ENCODE peak calls at places on chromosomes 7 and 10, in five cellular contexts. One of them, this sample, is unnamed.

GRCh38 chr10:25934673-25935139 is 677 bp downstream of the MYO3A start:
- DNase-seq in IMR-90: no peak
- DNase-seq in neuronal stem cell: no peak
- DNase-seq in HepG2: no peak
- DNase-seq in GM23248: no peak
- DNase-seq in this sample: peak; percentile 63

GRCh38 chr7:46754135-46754730 is 827.7 kb downstream of the TNS3 start:
- DNase-seq in GM23248: peak; percentile 86
- DNase-seq in neuronal stem cell: no peak
- DNase-seq in IMR-90: peak; percentile 57
- DNase-seq in HepG2: no peak
- DNase-seq in this sample: no peak

GRCh38 chr10:78045856-78046255 is 12.2 kb downstream of the RPS24 start:
- DNase-seq in HepG2: no peak
- DNase-seq in GM23248: no peak
- DNase-seq in IMR-90: no peak
- DNase-seq in neuronal stem cell: no peak
- DNase-seq in this sample: no peak

GRCh38 chr10:94131885-94132284 is 138.2 kb downstream of the PLCE1 start:
- DNase-seq in neuronal stem cell: no peak
- DNase-seq in IMR-90: peak; percentile 72
- DNase-seq in HepG2: no peak
- DNase-seq in GM23248: peak; percentile 80
- DNase-seq in this sample: no peak

GRCh38 chr10:87094373-87095240 is at the start of the genes GLUD1 and SHLD2:
- DNase-seq in HepG2: peak; percentile 87
- DNase-seq in neuronal stem cell: peak; percentile 88
- DNase-seq in IMR-90: peak; percentile 84
- DNase-seq in GM23248: peak; percentile 94
- DNase-seq in this sample: peak; percentile 94

GRCh38 chr7:44607141-44608068 is 978 bp downstream of the OGDH start:
- DNase-seq in GM23248: no peak
- DNase-seq in neuronal stem cell: no peak
- DNase-seq in HepG2: no peak
- DNase-seq in IMR-90: no peak
- DNase-seq in this sample: no peak

GRCh38 chr7:33645096-33645495 is 260.2 kb upstream of the BMPER start:
- DNase-seq in GM23248: peak; percentile 57
- DNase-seq in IMR-90: no peak
- DNase-seq in neuronal stem cell: no peak
- DNase-seq in HepG2: no peak
- DNase-seq in this sample: no peak

GRCh38 chr7:1665721-1666250 is 4.3 kb upstream of the ELFN1 start:
- DNase-seq in IMR-90: peak; percentile 4
- DNase-seq in GM23248: peak; percentile 65
- DNase-seq in HepG2: no peak
- DNase-seq in neuronal stem cell: peak; percentile 35
- DNase-seq in this sample: peak; percentile 38

GRCh38 chr7:111232249-111233084 is 141.5 kb downstream of the LRRN3 start:
- DNase-seq in GM23248: peak; percentile 80
- DNase-seq in HepG2: peak; percentile 28
- DNase-seq in IMR-90: peak; percentile 75
- DNase-seq in neuronal stem cell: no peak
- DNase-seq in this sample: no peak

GRCh38 chr10:15167411-15168295 is 840 bp downstream of the NMT2 start:
- DNase-seq in HepG2: peak; percentile 47
- DNase-seq in neuronal stem cell: peak; percentile 63
- DNase-seq in IMR-90: peak; percentile 49
- DNase-seq in GM23248: peak; percentile 74
- DNase-seq in this sample: peak; percentile 79
- H3K9ac ChIP-seq in HepG2: peak overlapping the region; percentile 93
- H3K9ac ChIP-seq in neuronal stem cell: peak overlapping the region; percentile 93
- H3K9ac ChIP-seq in IMR-90: peak overlapping the region; percentile 100
- H3K9ac ChIP-seq in GM23248: peak overlapping the region; percentile 83
- H3K9ac ChIP-seq in this sample: peak overlapping the region; percentile 65

GRCh38 chr7:94049615-94050014 is 45.5 kb upstream of the BET1 start:
- DNase-seq in IMR-90: no peak
- DNase-seq in neuronal stem cell: no peak
- DNase-seq in HepG2: no peak
- DNase-seq in GM23248: no peak
- DNase-seq in this sample: no peak
- H3K4me2 ChIP-seq in IMR-90: no peak overlapping the region
- H3K4me2 ChIP-seq in neuronal stem cell: no peak overlapping the region
- H3K4me2 ChIP-seq in HepG2: no peak overlapping the region
- H3K4me2 ChIP-seq in GM23248: no peak overlapping the region
- H3K4me2 ChIP-seq in this sample: no peak overlapping the region

DNA sequence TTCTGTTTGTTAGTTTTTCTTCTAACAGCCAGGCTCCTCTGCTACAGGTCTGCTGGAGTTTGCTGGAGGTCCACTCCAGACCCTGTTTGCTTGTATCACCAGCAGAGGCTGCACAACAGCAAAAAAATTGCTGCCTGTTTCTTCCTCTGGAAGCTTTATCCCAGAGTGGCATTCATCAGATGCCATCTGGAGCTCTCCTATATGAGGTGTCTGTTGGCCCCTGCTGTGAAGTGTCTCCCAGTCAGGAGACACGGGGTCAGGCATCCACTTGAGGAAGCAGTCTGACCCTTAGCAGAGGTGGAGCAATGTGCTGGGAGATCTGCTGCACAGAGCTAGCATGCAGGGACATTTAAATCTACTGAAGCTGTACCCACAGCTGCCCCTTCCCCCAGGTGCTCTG is 26.7 kb upstream of the CROT start:
- DNase-seq in HepG2: peak; percentile 33
- DNase-seq in IMR-90: no peak
- DNase-seq in neuronal stem cell: no peak
- DNase-seq in GM23248: no peak
- DNase-seq in this sample: no peak
- H3K4me1 ChIP-seq in HepG2: peaks cover 38% of the 10 kb centered on the region
- H3K4me1 ChIP-seq in IMR-90: peaks cover 19% of the 10 kb centered on the region
- H3K4me1 ChIP-seq in neuronal stem cell: peaks cover 4% of the 10 kb centered on the region
- H3K4me1 ChIP-seq in GM23248: peaks cover 16% of the 10 kb centered on the region
- H3K4me1 ChIP-seq in this sample: no peaks in the 10 kb centered on the region

GRCh38 chr7:19915596-19915995 is 142.2 kb upstream of the TMEM196 start:
- DNase-seq in HepG2: no peak
- DNase-seq in neuronal stem cell: no peak
- DNase-seq in IMR-90: no peak
- DNase-seq in GM23248: no peak
- DNase-seq in this sample: no peak
- H3K9ac ChIP-seq in HepG2: no peak overlapping the region
- H3K9ac ChIP-seq in neuronal stem cell: no peak overlapping the region
- H3K9ac ChIP-seq in IMR-90: no peak overlapping the region
- H3K9ac ChIP-seq in GM23248: no peak overlapping the region
- H3K9ac ChIP-seq in this sample: no peak overlapping the region

GRCh38 chr10:71742301-71743098 is 22.9 kb upstream of the C10orf105 start:
- DNase-seq in HepG2: no peak
- DNase-seq in neuronal stem cell: no peak
- DNase-seq in GM23248: no peak
- DNase-seq in IMR-90: no peak
- DNase-seq in this sample: no peak
- H3K4me2 ChIP-seq in HepG2: no peak overlapping the region
- H3K4me2 ChIP-seq in neuronal stem cell: no peak overlapping the region
- H3K4me2 ChIP-seq in GM23248: no peak overlapping the region
- H3K4me2 ChIP-seq in IMR-90: no peak overlapping the region
- H3K4me2 ChIP-seq in this sample: no peak overlapping the region

GRCh38 chr10:79226391-79227245 is 120.7 kb upstream of the PPIF start:
- DNase-seq in neuronal stem cell: no peak
- DNase-seq in IMR-90: no peak
- DNase-seq in HepG2: no peak
- DNase-seq in GM23248: no peak
- DNase-seq in this sample: no peak
- H3K4me1 ChIP-seq in neuronal stem cell: peaks cover 47% of the 10 kb centered on the region
- H3K4me1 ChIP-seq in IMR-90: peaks cover 42% of the 10 kb centered on the region
- H3K4me1 ChIP-seq in HepG2: peaks cover 7% of the 10 kb centered on the region
- H3K4me1 ChIP-seq in GM23248: no peaks in the 10 kb centered on the region
- H3K4me1 ChIP-seq in this sample: peaks cover 14% of the 10 kb centered on the region

GRCh38 chr10:31004611-31005193 is 27.0 kb downstream of the ZNF438 start:
- DNase-seq in IMR-90: peak; percentile 90
- DNase-seq in HepG2: no peak
- DNase-seq in GM23248: peak; percentile 89
- DNase-seq in neuronal stem cell: no peak
- DNase-seq in this sample: no peak
- H3K9ac ChIP-seq in IMR-90: no peak overlapping the region
- H3K9ac ChIP-seq in HepG2: no peak overlapping the region
- H3K9ac ChIP-seq in GM23248: peak overlapping the region; percentile 33
- H3K9ac ChIP-seq in neuronal stem cell: no peak overlapping the region
- H3K9ac ChIP-seq in this sample: no peak overlapping the region

GRCh38 chr7:157001920-157002818 is 8.3 kb downstream of the MNX1 start:
- DNase-seq in HepG2: no peak
- DNase-seq in GM23248: no peak
- DNase-seq in neuronal stem cell: no peak
- DNase-seq in IMR-90: no peak
- DNase-seq in this sample: peak; percentile 44

GRCh38 chr7:157000741-157001653 is 9.5 kb downstream of the MNX1 start:
- DNase-seq in IMR-90: no peak
- DNase-seq in HepG2: no peak
- DNase-seq in neuronal stem cell: no peak
- DNase-seq in GM23248: no peak
- DNase-seq in this sample: no peak

GRCh38 chr7:157000047-157000726 is 10.3 kb downstream of the MNX1 start:
- DNase-seq in neuronal stem cell: no peak
- DNase-seq in HepG2: no peak
- DNase-seq in IMR-90: no peak
- DNase-seq in GM23248: no peak
- DNase-seq in this sample: peak; percentile 56

GRCh38 chr7:156999611-157000046 is 10.8 kb downstream of the MNX1 start:
- DNase-seq in IMR-90: no peak
- DNase-seq in neuronal stem cell: no peak
- DNase-seq in HepG2: no peak
- DNase-seq in GM23248: no peak
- DNase-seq in this sample: no peak

GRCh38 chr7:156998988-156999610 is 11.4 kb downstream of the MNX1 start:
- DNase-seq in neuronal stem cell: no peak
- DNase-seq in GM23248: no peak
- DNase-seq in IMR-90: no peak
- DNase-seq in HepG2: no peak
- DNase-seq in this sample: no peak
- H3K4me2 ChIP-seq in neuronal stem cell: no peak overlapping the region
- H3K4me2 ChIP-seq in GM23248: no peak overlapping the region
- H3K4me2 ChIP-seq in IMR-90: no peak overlapping the region
- H3K4me2 ChIP-seq in HepG2: peak overlapping the region; percentile 66
- H3K4me2 ChIP-seq in this sample: peak overlapping the region; percentile 18

DNA sequence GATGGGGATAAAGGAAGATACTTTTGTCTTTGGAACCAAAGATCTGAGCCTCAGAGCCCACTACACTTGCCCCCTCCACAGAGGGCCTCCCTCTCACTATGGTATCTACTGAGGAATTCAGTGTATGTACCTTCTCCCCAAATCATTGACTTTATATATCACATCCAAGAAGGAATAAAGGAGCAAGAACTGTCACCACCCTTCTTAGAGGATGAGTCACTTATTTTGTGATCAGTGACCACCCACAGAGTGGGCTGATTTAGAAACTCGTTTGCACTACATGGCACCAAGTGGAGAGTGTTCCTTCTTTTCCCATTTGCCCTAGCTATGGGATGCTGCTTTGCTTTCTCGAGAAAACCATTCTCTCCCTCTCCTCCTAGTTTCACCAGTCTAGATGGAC is 5.7 kb downstream of the TMEM243 start:
- DNase-seq in HepG2: no peak
- DNase-seq in GM23248: peak; percentile 43
- DNase-seq in IMR-90: no peak
- DNase-seq in neuronal stem cell: no peak
- DNase-seq in this sample: no peak
- H3K4me1 ChIP-seq in HepG2: peaks cover 36% of the 10 kb centered on the region
- H3K4me1 ChIP-seq in GM23248: peaks cover 44% of the 10 kb centered on the region
- H3K4me1 ChIP-seq in IMR-90: peaks cover 5% of the 10 kb centered on the region
- H3K4me1 ChIP-seq in neuronal stem cell: peaks cover 4% of the 10 kb centered on the region
- H3K4me1 ChIP-seq in this sample: no peaks in the 10 kb centered on the region

This sample was measured in H9.